ENCODE peak calls at places on chromosomes 12 and 14, in seven cellular contexts. One of them, this sample, is unnamed.

GRCh38 chr12:51442324-51442723 is 17.7 kb downstream of the SLC4A8 start:
- DNase-seq in HuH-7: no peak
- DNase-seq in activated CD4-positive, alpha-beta T cell treated with anti-CD3 and anti-CD28 coated beads, Interleukin-2, amount 10 ng/mL, durations not matched to agents 7 days and 5 days: no peak
- DNase-seq in uterus: no peak
- DNase-seq in cerebellar nuclear complex: no peak
- DNase-seq in fibroblast of pulmonary artery: peak; percentile 42
- DNase-seq in brain microvascular endothelial cell: peak; percentile 7
- DNase-seq in this sample: peak; percentile 15

GRCh38 chr12:6697584-6698351 is 2.8 kb downstream of the PIANP start:
- DNase-seq in HuH-7: peak; percentile 91
- DNase-seq in activated CD4-positive, alpha-beta T cell treated with anti-CD3 and anti-CD28 coated beads, Interleukin-2, amount 10 ng/mL, durations not matched to agents 7 days and 5 days: peak; percentile 21
- DNase-seq in uterus: no peak
- DNase-seq in cerebellar nuclear complex: no peak
- DNase-seq in fibroblast of pulmonary artery: peak; percentile 70
- DNase-seq in brain microvascular endothelial cell: peak; percentile 52
- DNase-seq in this sample: peak; percentile 40

GRCh38 chr14:58881433-58881832 is 243.7 kb downstream of the DACT1 start:
- DNase-seq in HuH-7: no peak
- DNase-seq in activated CD4-positive, alpha-beta T cell treated with anti-CD3 and anti-CD28 coated beads, Interleukin-2, amount 10 ng/mL, durations not matched to agents 7 days and 5 days: no peak
- DNase-seq in uterus: no peak
- DNase-seq in cerebellar nuclear complex: no peak
- DNase-seq in fibroblast of pulmonary artery: no peak
- DNase-seq in brain microvascular endothelial cell: no peak
- DNase-seq in this sample: no peak

GRCh38 chr14:95488376-95489162 is 27.9 kb downstream of the SYNE3 start:
- DNase-seq in HuH-7: no peak
- DNase-seq in activated CD4-positive, alpha-beta T cell treated with anti-CD3 and anti-CD28 coated beads, Interleukin-2, amount 10 ng/mL, durations not matched to agents 7 days and 5 days: no peak
- DNase-seq in uterus: no peak
- DNase-seq in cerebellar nuclear complex: no peak
- DNase-seq in fibroblast of pulmonary artery: no peak
- DNase-seq in brain microvascular endothelial cell: no peak
- DNase-seq in this sample: no peak

GRCh38 chr14:94423465-94424056 is 29.0 kb downstream of the SERPINA11 start:
- DNase-seq in HuH-7: peak; percentile 62
- DNase-seq in activated CD4-positive, alpha-beta T cell treated with anti-CD3 and anti-CD28 coated beads, Interleukin-2, amount 10 ng/mL, durations not matched to agents 7 days and 5 days: peak; percentile 59
- DNase-seq in uterus: peak; percentile 25
- DNase-seq in cerebellar nuclear complex: no peak
- DNase-seq in fibroblast of pulmonary artery: peak; percentile 79
- DNase-seq in brain microvascular endothelial cell: peak; percentile 68
- DNase-seq in this sample: peak; percentile 87

GRCh38 chr12:51183816-51184215 is 10.9 kb upstream of the TFCP2 start:
- DNase-seq in HuH-7: no peak
- DNase-seq in activated CD4-positive, alpha-beta T cell treated with anti-CD3 and anti-CD28 coated beads, Interleukin-2, amount 10 ng/mL, durations not matched to agents 7 days and 5 days: no peak
- DNase-seq in uterus: no peak
- DNase-seq in cerebellar nuclear complex: no peak
- DNase-seq in fibroblast of pulmonary artery: peak; percentile 73
- DNase-seq in brain microvascular endothelial cell: peak; percentile 22
- DNase-seq in this sample: peak; percentile 80

GRCh38 chr14:74551903-74552371 is 58.4 kb downstream of the ISCA2 start:
- DNase-seq in HuH-7: no peak
- DNase-seq in activated CD4-positive, alpha-beta T cell treated with anti-CD3 and anti-CD28 coated beads, Interleukin-2, amount 10 ng/mL, durations not matched to agents 7 days and 5 days: no peak
- DNase-seq in uterus: no peak
- DNase-seq in cerebellar nuclear complex: no peak
- DNase-seq in fibroblast of pulmonary artery: no peak
- DNase-seq in brain microvascular endothelial cell: no peak
- DNase-seq in this sample: no peak

GRCh38 chr12:51351913-51352532 is 5.5 kb upstream of the CELA1 start:
- DNase-seq in HuH-7: peak; percentile 85
- DNase-seq in activated CD4-positive, alpha-beta T cell treated with anti-CD3 and anti-CD28 coated beads, Interleukin-2, amount 10 ng/mL, durations not matched to agents 7 days and 5 days: peak; percentile 60
- DNase-seq in uterus: no peak
- DNase-seq in cerebellar nuclear complex: no peak
- DNase-seq in fibroblast of pulmonary artery: peak; percentile 82
- DNase-seq in brain microvascular endothelial cell: peak; percentile 68
- DNase-seq in this sample: peak; percentile 84

This sample was measured in cardiac muscle cell.